ENCODE peak calls at places on chromosomes 13 and 19, in seven cellular contexts. W, J, B, V, H, R and X are unnamed samples.

GRCh38 chr13:75637101-75637774 is 1.1 kb downstream of the LMO7 start:
- DNase-seq in W (no peak), J (no peak), B (no peak), V (no peak), H (no peak), R (no peak), X (no peak)

GRCh38 chr19:54407780-54408179 is 7.5 kb upstream of the TTYH1 start:
- DNase-seq in W (no peak), J (no peak), B (no peak), V (no peak), H (no peak), R (no peak), X (no peak)

GRCh38 chr13:26221399-26221720 is 754 bp downstream of the RNF6 start:
- DNase-seq in W (no peak), J (peak), B (no peak), V (no peak), H (no peak), R (no peak), X (no peak)

GRCh38 chr13:73261739-73262216 is 203.0 kb downstream of the KLF5 start:
- DNase-seq in W (no peak), J (no peak), B (no peak), V (no peak), H (no peak), R (peak), X (no peak)

GRCh38 chr19:10270616-10271394 is at the start of gene ICAM1:
- DNase-seq in W (peak), J (no peak), B (peak), V (no peak), H (no peak), R (peak), X (peak)

GRCh38 chr13:44088911-44089851 is 209.5 kb downstream of the LACC1 start:
- DNase-seq in W (no peak), J (no peak), B (no peak), V (no peak), H (no peak), R (no peak), X (no peak)

GRCh38 chr19:38277969-38278680 is 13.8 kb downstream of the SPINT2 start:
- DNase-seq in W (no peak), J (peak), B (peak), V (no peak), H (no peak), R (no peak), X (no peak)

GRCh38 chr19:15249912-15250634 is 17.8 kb upstream of the EPHX3 start:
- DNase-seq in W (no peak), J (peak), B (peak), V (no peak), H (no peak), R (peak), X (peak)

GRCh38 chr19:13633109-13633508 is 126.8 kb upstream of the CACNA1A start:
- DNase-seq in W (peak), J (no peak), B (no peak), V (no peak), H (no peak), R (no peak), X (peak)

GRCh38 chr19:32642771-32643170 is 32.2 kb downstream of the ANKRD27 start:
- DNase-seq in W (no peak), J (no peak), B (no peak), V (no peak), H (no peak), R (no peak), X (no peak)

GRCh38 chr13:98546402-98546801 is 30.5 kb downstream of the STK24 start:
- DNase-seq in W (no peak), J (no peak), B (no peak), V (no peak), H (no peak), R (no peak), X (no peak)
- TF ChIP-seq CTCF in W (no peak), J (no peak), B (no peak), V (no peak), H (no peak), R (no peak), X (no peak)

DNA sequence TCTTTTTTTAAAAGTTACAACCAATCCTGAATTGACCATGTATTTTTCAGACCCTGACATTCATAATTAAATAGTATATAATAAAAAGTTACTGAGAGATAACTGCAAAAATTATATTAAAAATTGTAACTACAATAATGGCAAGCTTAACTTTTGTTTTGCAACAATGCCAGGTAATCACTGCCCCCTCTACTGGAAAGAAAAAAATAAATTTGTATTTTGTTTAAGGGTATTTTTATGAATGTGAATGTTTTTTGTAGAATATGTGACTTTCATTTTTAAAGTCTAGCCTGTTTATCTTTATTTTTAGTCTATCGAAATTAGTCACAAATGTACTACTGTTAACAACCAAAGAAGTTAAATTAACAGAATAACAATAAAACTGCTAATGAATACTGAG is 21.7 kb downstream of the MRPS31 start:
- DNase-seq in W (no peak), J (no peak), B (no peak), V (no peak), H (no peak), R (no peak), X (no peak)
- TF ChIP-seq CTCF in W (peak), J (no peak), B (no peak), V (peak), H (no peak), R (no peak), X (peak)

GRCh38 chr13:112828082-112828699 is 138.4 kb downstream of the ATP11A start:
- DNase-seq in W (no peak), J (no peak), B (no peak), V (no peak), H (no peak), R (no peak), X (no peak)
- TF ChIP-seq CTCF in W (no peak), J (no peak), B (no peak), V (no peak), H (no peak), R (no peak), X (no peak)

DNA sequence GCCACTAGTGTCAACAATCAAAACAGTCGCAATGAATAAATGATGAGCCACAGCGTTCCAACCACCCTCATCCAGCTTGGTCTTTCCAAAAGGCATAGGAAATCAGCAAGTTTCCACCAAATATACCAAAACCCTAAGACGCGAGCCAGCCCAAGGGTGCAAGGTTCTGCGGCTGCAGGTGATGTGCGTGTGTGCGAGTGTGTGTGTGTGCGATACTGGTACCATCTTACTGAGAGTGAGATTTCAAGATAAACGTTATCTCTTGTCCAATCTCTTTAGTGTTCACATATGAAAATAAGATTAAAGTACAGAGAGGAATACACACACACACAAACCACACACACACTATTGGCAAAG is 895 bp upstream of the TRPC4 start:
- DNase-seq in W (no peak), J (no peak), B (no peak), V (no peak), H (no peak), R (no peak), X (no peak)
- TF ChIP-seq CTCF in W (peak), J (no peak), B (no peak), V (peak), H (no peak), R (no peak), X (no peak)

GRCh38 chr13:103388839-103389238 is 322.6 kb upstream of the SLC10A2 start:
- DNase-seq in W (no peak), J (no peak), B (no peak), V (no peak), H (no peak), R (no peak), X (no peak)
- TF ChIP-seq CTCF in W (peak), J (no peak), B (no peak), V (peak), H (no peak), R (no peak), X (no peak)

DNA sequence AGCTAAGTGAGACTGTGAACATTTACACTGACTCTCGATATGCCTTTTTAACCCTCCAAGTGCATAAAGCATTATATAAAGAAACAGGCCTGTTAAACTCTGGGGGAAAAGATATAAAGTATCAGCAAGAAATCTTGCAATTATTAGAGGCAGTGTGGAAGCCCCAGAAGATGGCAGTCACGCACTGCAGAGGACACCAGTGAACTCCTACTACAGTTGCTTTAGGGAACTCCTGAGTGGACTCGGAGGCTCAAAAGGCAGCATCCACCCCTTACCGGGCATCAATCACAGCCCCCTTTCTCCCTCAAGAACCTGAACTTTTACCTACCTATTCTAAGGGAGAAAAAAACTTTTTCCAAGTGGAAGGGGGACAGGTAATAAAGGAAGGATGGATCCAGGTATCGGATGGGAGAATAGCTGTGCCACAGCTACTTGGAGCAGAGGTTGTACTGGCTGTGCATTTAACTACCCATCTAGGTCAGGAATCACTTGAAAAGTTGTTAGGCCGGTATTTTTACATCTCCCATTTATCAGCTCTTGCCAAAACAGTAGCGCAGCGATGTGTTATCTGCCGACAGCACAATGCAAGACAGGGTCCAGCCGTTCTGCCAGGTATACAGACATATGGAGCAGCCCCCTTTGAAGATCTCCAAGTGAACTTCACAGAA is 80.1 kb downstream of the ZNF486 start:
- DNase-seq in W (peak), J (no peak), B (peak), V (no peak), H (peak), R (peak), X (no peak)
- TF ChIP-seq CTCF in W (peak), J (no peak), B (peak), V (peak), H (peak), R (peak), X (peak)

GRCh38 chr19:16325161-16325527 is 518 bp downstream of the KLF2 start:
- DNase-seq in W (peak), J (no peak), B (no peak), V (no peak), H (no peak), R (no peak), X (peak)
- TF ChIP-seq CTCF in W (no peak), J (no peak), B (peak), V (peak), H (no peak), R (no peak), X (peak)

DNA sequence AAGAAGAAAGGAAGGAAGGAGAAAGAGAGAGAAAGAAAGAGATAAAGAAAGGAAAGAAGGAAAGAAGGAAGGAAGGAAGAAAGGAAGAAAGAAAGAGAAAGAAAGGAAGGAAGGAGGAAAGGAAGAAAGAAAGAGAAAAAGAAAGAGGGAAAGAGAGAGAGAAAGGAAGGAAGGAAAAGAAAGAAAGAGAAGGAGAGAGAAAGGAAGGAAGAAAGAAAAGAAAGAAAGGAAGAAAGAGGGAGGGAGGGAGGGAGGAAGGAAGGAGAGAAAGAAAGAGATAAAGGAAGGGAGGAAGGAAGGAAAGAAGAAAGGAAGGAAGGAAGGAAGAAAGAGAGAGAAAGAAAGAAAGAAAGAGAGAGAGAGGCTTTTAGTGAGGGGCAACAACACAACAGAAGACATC is 135.1 kb upstream of the VSTM2B start:
- DNase-seq in W (no peak), J (no peak), B (no peak), V (no peak), H (no peak), R (no peak), X (no peak)
- TF ChIP-seq CTCF in W (no peak), J (no peak), B (no peak), V (no peak), H (no peak), R (no peak), X (no peak)

DNA sequence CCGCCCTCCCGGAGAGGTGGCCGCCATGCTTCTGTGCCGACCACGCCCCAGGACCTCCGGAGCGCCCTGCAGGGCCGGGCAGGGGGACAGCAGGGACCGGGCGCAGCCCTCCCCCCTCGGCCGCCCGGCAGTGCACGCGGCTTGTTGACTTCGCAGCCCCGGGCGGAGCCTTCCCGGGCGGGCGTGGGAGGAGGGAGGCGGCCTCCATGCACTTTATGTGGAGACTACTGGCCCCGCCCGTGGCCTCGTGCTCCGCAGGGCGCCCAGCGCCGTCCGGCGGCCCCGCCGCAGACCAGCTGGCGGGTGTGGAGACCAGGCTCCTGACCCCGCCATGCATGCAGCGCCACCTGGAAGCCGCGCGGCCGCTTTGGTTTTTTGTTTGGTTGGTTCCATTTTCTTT is 10.2 kb downstream of the CBARP start:
- DNase-seq in W (no peak), J (no peak), B (no peak), V (no peak), H (no peak), R (no peak), X (no peak)
- TF ChIP-seq CTCF in W (no peak), J (no peak), B (no peak), V (no peak), H (no peak), R (no peak), X (no peak)